ENCODE peak calls at places on chromosome 11, in six cellular contexts. A is IMR-90, O is foreskin fibroblast, H is mucosa of descending colon, F is body of pancreas, K is colonic mucosa. Q is an unnamed sample.

GRCh38 chr11:2574553-2575535 is 125.0 kb downstream of the KCNQ1OT1 start:
- DNase-seq in K (peak), O (no peak), A (no peak), F (peak), H (peak), Q (peak)

GRCh38 chr11:87263439-87263838 is 225.7 kb downstream of the TMEM135 start:
- DNase-seq in O (no peak), F (no peak), H (no peak), A (no peak), K (no peak), Q (no peak)

GRCh38 chr11:117345039-117345438 is 17.4 kb downstream of the CEP164 start:
- DNase-seq in K (no peak), H (no peak), O (peak), A (peak), F (no peak), Q (no peak)

GRCh38 chr11:61004841-61005240 is 33.4 kb downstream of the CD6 start:
- DNase-seq in H (no peak), A (no peak), K (no peak), O (no peak), F (no peak), Q (no peak)

GRCh38 chr11:12724301-12725046 is 50.3 kb downstream of the TEAD1 start:
- DNase-seq in O (peak), K (peak), A (peak), H (peak), F (peak), Q (peak)

GRCh38 chr11:85725510-85726258 is 39.7 kb upstream of the CCDC89 start:
- DNase-seq in K (no peak), H (no peak), F (no peak), O (peak), A (peak), Q (no peak)

GRCh38 chr11:27249208-27249509 is 113.9 kb downstream of the CCDC34 start:
- DNase-seq in A (no peak), H (no peak), K (no peak), O (no peak), F (no peak), Q (no peak)

GRCh38 chr11:123694551-123694950 is 40.1 kb upstream of the SCN3B start:
- DNase-seq in H (no peak), A (no peak), F (no peak), O (peak), K (no peak), Q (no peak)

GRCh38 chr11:130609121-130610035 is 160.9 kb downstream of the ADAMTS15 start:
- DNase-seq in H (peak), K (peak), A (no peak), O (peak), F (peak), Q (peak)

GRCh38 chr11:71245601-71246391 is 6.6 kb downstream of the SHANK2 start:
- DNase-seq in H (no peak), A (no peak), F (no peak), O (no peak), K (no peak), Q (peak)

GRCh38 chr11:130068986-130069683 is 559 bp upstream of the APLP2 start:
- DNase-seq in A (peak), K (no peak), O (peak), H (no peak), F (peak), Q (peak)

GRCh38 chr11:121337740-121338272 is 45.2 kb downstream of the SC5D start:
- DNase-seq in A (no peak), F (no peak), O (no peak), H (no peak), K (no peak), Q (no peak)

GRCh38 chr11:2206291-2206690 is 34.7 kb upstream of the TH start:
- DNase-seq in F (peak), H (no peak), O (no peak), A (no peak), K (peak), Q (no peak)

GRCh38 chr11:50044647-50045046 is 12.0 kb downstream of the OR4C45 start:
- DNase-seq in H (no peak), A (no peak), O (no peak), F (no peak), K (no peak), Q (no peak)

GRCh38 chr11:126305699-126306098 is 1.8 kb downstream of the DCPS start:
- DNase-seq in K (no peak), F (no peak), A (no peak), H (peak), O (no peak), Q (no peak)

GRCh38 chr11:44427432-44427831 is 117.5 kb upstream of the ALX4 start:
- DNase-seq in A (no peak), K (peak), H (no peak), O (no peak), F (no peak), Q (no peak)

GRCh38 chr11:57885298-57886035 is 123.9 kb downstream of the CTNND1 start:
- DNase-seq in K (no peak), F (peak), H (no peak), O (no peak), A (peak), Q (no peak)

GRCh38 chr11:2156416-2157182 is 4.4 kb downstream of the INS start:
- DNase-seq in K (peak), A (peak), O (peak), H (peak), F (peak), Q (peak)

GRCh38 chr11:126103150-126103549 is 40.5 kb upstream of the CDON start:
- DNase-seq in H (no peak), O (no peak), K (no peak), A (no peak), F (no peak), Q (no peak)

GRCh38 chr11:32729976-32730375 is 64.5 kb downstream of the CCDC73 start:
- DNase-seq in H (no peak), K (no peak), A (no peak), O (no peak), F (no peak), Q (no peak)

GRCh38 chr11:34381775-34382174 is 24.0 kb upstream of the ABTB2 start:
- DNase-seq in O (no peak), A (no peak), F (no peak), H (no peak), K (no peak), Q (no peak)

GRCh38 chr11:72249961-72250360 is 6.0 kb upstream of the PHOX2A start:
- DNase-seq in A (no peak), K (no peak), O (no peak), F (no peak), H (no peak), Q (no peak)

GRCh38 chr11:76193219-76193618 is 13.1 kb downstream of the WNT11 start:
- DNase-seq in O (no peak), A (no peak), F (no peak), K (no peak), H (no peak), Q (no peak)

GRCh38 chr11:76196849-76197248 is 9.5 kb downstream of the WNT11 start:
- DNase-seq in O (no peak), K (no peak), A (no peak), F (no peak), H (no peak), Q (no peak)

GRCh38 chr11:76197941-76198640 is 8.2 kb downstream of the WNT11 start:
- DNase-seq in H (peak), K (no peak), A (no peak), F (peak), O (no peak), Q (no peak)

GRCh38 chr11:76197332-76197731 is 9.0 kb downstream of the WNT11 start:
- DNase-seq in O (no peak), F (no peak), A (no peak), H (no peak), K (no peak), Q (no peak)

GRCh38 chr11:76194872-76195668 is 11.2 kb downstream of the WNT11 start:
- DNase-seq in O (no peak), F (no peak), K (no peak), A (no peak), H (no peak), Q (no peak)
- H3K4me3 ChIP-seq in O (no peak), F (no peak), K (no peak), A (no peak), H (no peak), Q (no peak)

GRCh38 chr11:18703001-18703763 is 4.6 kb downstream of the TMEM86A start:
- DNase-seq in K (no peak), H (no peak), O (no peak), F (no peak), A (no peak), Q (no peak)

GRCh38 chr11:18704045-18704645 is 5.6 kb downstream of the TMEM86A start:
- DNase-seq in O (no peak), K (no peak), A (no peak), H (no peak), F (no peak), Q (no peak)

GRCh38 chr11:18706330-18707243 is 8.0 kb downstream of the TMEM86A start:
- DNase-seq in F (peak), K (peak), O (no peak), H (peak), A (no peak), Q (no peak)

GRCh38 chr11:18705651-18706281 is 7.2 kb downstream of the TMEM86A start:
- DNase-seq in O (no peak), K (peak), F (peak), H (no peak), A (no peak), Q (peak)

GRCh38 chr11:18704698-18705097 is 6.1 kb downstream of the TMEM86A start:
- DNase-seq in H (no peak), K (no peak), O (no peak), F (no peak), A (no peak), Q (no peak)
- H3K4me3 ChIP-seq in H (no peak), K (no peak), O (no peak), F (no peak), A (no peak), Q (no peak)

GRCh38 chr11:36227044-36227443 is 62.2 kb downstream of the COMMD9 start:
- DNase-seq in F (no peak), K (no peak), H (no peak), A (no peak), O (no peak), Q (no peak)
- H3K4me3 ChIP-seq in F (no peak), K (no peak), H (no peak), A (no peak), O (no peak), Q (no peak)

DNA sequence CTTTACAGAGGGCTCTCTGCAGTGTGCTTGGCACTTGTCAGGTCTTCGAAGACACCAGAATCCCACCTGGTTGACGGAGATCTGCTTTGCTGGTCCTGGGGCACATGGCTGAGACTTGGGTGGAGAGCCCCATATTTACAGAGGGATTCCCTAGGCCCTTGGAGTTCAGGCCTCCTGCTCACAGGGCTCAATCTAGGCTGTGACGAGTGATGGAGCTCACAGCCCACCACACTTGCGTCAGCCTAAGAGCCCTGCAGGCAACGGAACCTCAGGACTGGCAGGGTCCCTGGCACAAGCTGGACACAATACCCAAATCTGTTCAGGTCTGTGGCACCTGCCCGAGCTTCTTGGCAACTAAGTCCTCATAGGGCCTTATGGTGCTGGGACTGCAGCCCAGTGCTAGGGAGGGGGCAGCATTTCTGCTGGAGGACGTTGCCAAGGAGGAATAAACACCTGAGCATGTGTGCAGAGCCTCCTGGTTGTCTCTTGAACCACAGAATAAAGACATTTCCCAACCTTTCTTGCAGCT is 59.1 kb downstream of the KCNC1 start:
- DNase-seq in A (no peak), O (no peak), F (no peak), H (no peak), K (no peak), Q (no peak)
- H3K4me3 ChIP-seq in A (no peak), O (no peak), F (no peak), H (no peak), K (no peak), Q (no peak)

DNA sequence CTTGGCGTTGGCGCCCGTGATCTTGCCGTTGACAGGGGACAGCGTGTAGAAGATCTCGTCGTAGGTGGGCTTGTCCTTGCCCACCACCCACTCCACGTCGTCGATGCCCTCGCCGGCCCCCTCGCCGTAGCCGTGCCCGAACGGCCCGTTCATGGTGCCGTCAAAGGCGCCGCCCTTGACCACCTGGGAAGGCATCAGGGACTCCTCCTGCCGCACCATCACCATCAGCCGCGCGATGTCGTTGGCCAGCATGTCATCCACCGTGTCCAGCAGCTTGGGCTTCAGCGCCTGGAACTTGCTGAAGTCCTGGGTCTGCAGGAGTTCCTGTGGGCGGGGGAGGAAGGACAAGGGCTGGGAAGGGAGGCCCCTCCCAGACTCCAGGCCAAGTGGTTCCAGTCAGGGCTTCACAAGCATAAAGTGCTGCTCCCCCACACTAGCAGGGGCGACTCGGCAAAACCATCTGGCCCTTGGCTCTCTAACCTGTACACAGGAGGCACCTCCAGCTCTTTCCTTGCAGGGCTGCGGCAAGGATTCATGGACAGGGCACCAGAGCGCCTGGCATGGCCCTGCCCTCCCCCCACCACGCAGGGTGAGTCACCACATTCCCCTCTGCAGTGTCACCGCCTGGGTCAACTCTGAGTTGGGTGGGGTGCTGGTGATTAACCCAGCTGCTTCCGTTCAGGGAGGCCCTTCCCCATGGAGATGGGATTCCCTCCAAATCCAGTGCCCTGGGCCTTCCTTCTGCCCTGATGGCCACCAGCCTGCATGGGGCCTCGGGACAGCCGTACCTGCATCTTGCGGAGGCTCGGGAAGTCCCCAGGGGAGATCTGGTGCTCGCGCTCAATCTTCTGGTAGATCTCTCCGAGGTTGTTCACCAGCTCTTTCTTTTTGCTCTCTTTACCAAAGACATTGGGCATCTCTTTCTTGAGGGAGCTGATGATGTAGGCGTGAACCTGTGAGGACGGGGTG is 10.4 kb upstream of the CDC42BPG start:
- DNase-seq in F (peak), K (peak), H (peak), O (peak), A (peak), Q (peak)
- H3K4me3 ChIP-seq in F (no peak), K (no peak), H (no peak), O (no peak), A (no peak), Q (no peak)

GRCh38 chr11:114182471-114182968 is 113.7 kb upstream of the NNMT start:
- DNase-seq in O (no peak), K (no peak), F (no peak), H (no peak), A (no peak), Q (no peak)

GRCh38 chr11:114181195-114181594 is 115.0 kb upstream of the NNMT start:
- DNase-seq in H (no peak), A (no peak), K (no peak), F (no peak), O (no peak), Q (no peak)

GRCh38 chr11:114181752-114182151 is 114.4 kb upstream of the NNMT start:
- DNase-seq in A (no peak), F (no peak), O (no peak), K (no peak), H (no peak), Q (no peak)

GRCh38 chr11:114185436-114185835 is 110.8 kb upstream of the NNMT start:
- DNase-seq in O (no peak), K (no peak), H (no peak), A (no peak), F (no peak), Q (no peak)

GRCh38 chr11:114183041-114183511 is 113.1 kb upstream of the NNMT start:
- DNase-seq in O (no peak), H (peak), K (no peak), A (no peak), F (peak), Q (peak)
- H3K4me3 ChIP-seq in O (no peak), H (no peak), K (no peak), A (no peak), F (no peak), Q (no peak)

DNA sequence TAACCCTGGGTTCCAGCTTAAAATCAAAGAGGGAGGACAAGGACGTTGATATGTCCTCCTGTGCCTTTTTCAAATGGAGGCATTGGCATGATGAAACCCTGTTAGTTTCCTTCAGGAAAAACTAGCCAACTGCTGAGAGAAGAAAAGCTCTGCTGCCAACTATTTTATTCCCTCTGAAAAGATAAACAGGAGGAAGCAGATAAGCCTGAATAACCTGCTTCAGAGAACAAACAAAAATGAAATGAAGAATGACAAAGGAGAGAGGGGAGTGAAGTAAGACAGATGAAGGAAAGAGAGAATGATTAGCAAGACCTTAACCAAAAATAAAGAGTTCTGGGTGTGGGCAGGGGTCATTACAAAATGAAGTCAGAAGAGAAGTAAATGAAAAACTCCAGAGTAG is 332.1 kb downstream of the LUZP2 start:
- DNase-seq in F (no peak), H (no peak), K (no peak), O (no peak), A (no peak), Q (no peak)
- H3K4me3 ChIP-seq in F (no peak), H (no peak), K (no peak), O (no peak), A (no peak), Q (no peak)

GRCh38 chr11:15038963-15039362 is 34.4 kb upstream of the CALCB start:
- DNase-seq in O (peak), A (peak), F (no peak), K (no peak), H (no peak), Q (no peak)
- H3K4me3 ChIP-seq in O (no peak), A (no peak), F (no peak), K (no peak), H (no peak), Q (no peak)

GRCh38 chr11:65617136-65617850 is 1.7 kb downstream of the PCNX3 start:
- DNase-seq in K (no peak), A (no peak), F (no peak), H (no peak), O (no peak), Q (no peak)
- H3K4me3 ChIP-seq in K (no peak), A (no peak), F (no peak), H (no peak), O (peak), Q (no peak)

DNA sequence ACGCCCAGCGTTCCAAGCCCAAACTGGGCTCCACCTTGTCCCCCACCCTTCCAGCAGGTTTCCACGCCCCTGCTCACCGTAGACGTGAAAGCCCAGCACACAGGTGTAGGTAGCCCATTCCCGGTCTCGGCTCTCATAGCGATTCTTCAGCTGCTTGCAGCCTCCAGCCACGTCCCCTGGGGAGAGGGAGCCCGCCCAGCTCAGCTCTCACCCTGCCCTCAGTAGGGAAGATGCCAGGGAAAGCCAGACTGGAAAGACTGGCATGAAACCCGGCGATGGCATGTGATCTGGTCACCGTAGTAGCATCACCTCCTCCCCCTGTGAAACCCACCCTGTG is 1.4 kb upstream of the MTA2 start:
- DNase-seq in F (no peak), O (no peak), K (peak), A (no peak), H (no peak), Q (no peak)
- H3K4me3 ChIP-seq in F (no peak), O (peak), K (peak), A (no peak), H (no peak), Q (peak)